ENCODE peak calls at places on chromosome 6, in ten cellular contexts. One of them, this sample, is unnamed.

GRCh38 chr6:50187212-50188055 is 137.7 kb upstream of the DEFB112 start:
- DNase-seq in nephron progenitor cell: no peak
- DNase-seq in ureter: no peak
- DNase-seq in neural crest cell: no peak
- DNase-seq in non-pigmented ciliary epithelial cell: no peak
- DNase-seq in anterior cingulate cortex: no peak
- DNase-seq in kidney glomerular epithelial cell: no peak
- DNase-seq in HFFc6: no peak
- DNase-seq in cardiac fibroblast: no peak
- DNase-seq in amniotic epithelial cell: no peak
- DNase-seq in this sample: no peak

GRCh38 chr6:35429463-35429862 is 22.7 kb upstream of the FANCE start:
- DNase-seq in nephron progenitor cell: no peak
- DNase-seq in ureter: no peak
- DNase-seq in neural crest cell: no peak
- DNase-seq in non-pigmented ciliary epithelial cell: no peak
- DNase-seq in anterior cingulate cortex: no peak
- DNase-seq in kidney glomerular epithelial cell: no peak
- DNase-seq in HFFc6: no peak
- DNase-seq in cardiac fibroblast: no peak
- DNase-seq in amniotic epithelial cell: no peak
- DNase-seq in this sample: no peak

GRCh38 chr6:149122850-149123821 is 194.4 kb upstream of the TAB2 start:
- DNase-seq in nephron progenitor cell: no peak
- DNase-seq in ureter: no peak
- DNase-seq in neural crest cell: no peak
- DNase-seq in non-pigmented ciliary epithelial cell: no peak
- DNase-seq in anterior cingulate cortex: no peak
- DNase-seq in kidney glomerular epithelial cell: no peak
- DNase-seq in HFFc6: no peak
- DNase-seq in cardiac fibroblast: no peak
- DNase-seq in amniotic epithelial cell: no peak
- DNase-seq in this sample: no peak

GRCh38 chr6:154605207-154605877 is 94.9 kb upstream of the CNKSR3 start:
- DNase-seq in nephron progenitor cell: no peak
- DNase-seq in ureter: no peak
- DNase-seq in neural crest cell: no peak
- DNase-seq in non-pigmented ciliary epithelial cell: no peak
- DNase-seq in anterior cingulate cortex: no peak
- DNase-seq in kidney glomerular epithelial cell: no peak
- DNase-seq in HFFc6: no peak
- DNase-seq in cardiac fibroblast: no peak
- DNase-seq in amniotic epithelial cell: no peak
- DNase-seq in this sample: no peak

GRCh38 chr6:45116714-45117410 is 211.3 kb upstream of the RUNX2 start:
- DNase-seq in nephron progenitor cell: no peak
- DNase-seq in ureter: no peak
- DNase-seq in neural crest cell: no peak
- DNase-seq in non-pigmented ciliary epithelial cell: peak; percentile 83
- DNase-seq in anterior cingulate cortex: no peak
- DNase-seq in kidney glomerular epithelial cell: peak; percentile 10
- DNase-seq in HFFc6: peak; percentile 71
- DNase-seq in cardiac fibroblast: peak; percentile 67
- DNase-seq in amniotic epithelial cell: peak; percentile 92
- DNase-seq in this sample: no peak

GRCh38 chr6:78487401-78487800 is 379.9 kb upstream of the IRAK1BP1 start:
- DNase-seq in nephron progenitor cell: no peak
- DNase-seq in ureter: no peak
- DNase-seq in neural crest cell: no peak
- DNase-seq in non-pigmented ciliary epithelial cell: no peak
- DNase-seq in anterior cingulate cortex: no peak
- DNase-seq in kidney glomerular epithelial cell: peak; percentile 38
- DNase-seq in HFFc6: peak; percentile 14
- DNase-seq in cardiac fibroblast: no peak
- DNase-seq in amniotic epithelial cell: no peak
- DNase-seq in this sample: no peak

GRCh38 chr6:26104457-26105108 is 17.4 kb downstream of the HFE start:
- DNase-seq in nephron progenitor cell: no peak
- DNase-seq in ureter: no peak
- DNase-seq in neural crest cell: no peak
- DNase-seq in non-pigmented ciliary epithelial cell: no peak
- DNase-seq in anterior cingulate cortex: no peak
- DNase-seq in kidney glomerular epithelial cell: no peak
- DNase-seq in HFFc6: no peak
- DNase-seq in cardiac fibroblast: no peak
- DNase-seq in amniotic epithelial cell: no peak
- DNase-seq in this sample: no peak

GRCh38 chr6:163263196-163263595 is 151.3 kb upstream of the QKI start:
- DNase-seq in nephron progenitor cell: no peak
- DNase-seq in ureter: no peak
- DNase-seq in neural crest cell: no peak
- DNase-seq in non-pigmented ciliary epithelial cell: no peak
- DNase-seq in anterior cingulate cortex: peak; percentile 37
- DNase-seq in kidney glomerular epithelial cell: no peak
- DNase-seq in HFFc6: no peak
- DNase-seq in cardiac fibroblast: peak; percentile 54
- DNase-seq in amniotic epithelial cell: no peak
- DNase-seq in this sample: no peak

GRCh38 chr6:136752554-136752953 is 39.7 kb downstream of the MAP3K5 start:
- DNase-seq in nephron progenitor cell: peak; percentile 8
- DNase-seq in ureter: no peak
- DNase-seq in neural crest cell: no peak
- DNase-seq in non-pigmented ciliary epithelial cell: no peak
- DNase-seq in anterior cingulate cortex: no peak
- DNase-seq in kidney glomerular epithelial cell: no peak
- DNase-seq in HFFc6: no peak
- DNase-seq in cardiac fibroblast: no peak
- DNase-seq in amniotic epithelial cell: no peak
- DNase-seq in this sample: no peak

GRCh38 chr6:91288741-91289140 is 701.9 kb upstream of the MAP3K7 start:
- DNase-seq in nephron progenitor cell: no peak
- DNase-seq in ureter: no peak
- DNase-seq in neural crest cell: no peak
- DNase-seq in non-pigmented ciliary epithelial cell: no peak
- DNase-seq in anterior cingulate cortex: no peak
- DNase-seq in kidney glomerular epithelial cell: no peak
- DNase-seq in HFFc6: no peak
- DNase-seq in cardiac fibroblast: no peak
- DNase-seq in amniotic epithelial cell: no peak
- DNase-seq in this sample: no peak

GRCh38 chr6:31586013-31586412 is at the start of gene LST1:
- DNase-seq in nephron progenitor cell: no peak
- DNase-seq in ureter: no peak
- DNase-seq in neural crest cell: no peak
- DNase-seq in non-pigmented ciliary epithelial cell: no peak
- DNase-seq in anterior cingulate cortex: no peak
- DNase-seq in kidney glomerular epithelial cell: no peak
- DNase-seq in HFFc6: no peak
- DNase-seq in cardiac fibroblast: peak; percentile 42
- DNase-seq in amniotic epithelial cell: no peak
- DNase-seq in this sample: no peak

GRCh38 chr6:101803146-101803545 is 409.6 kb downstream of the GRIK2 start:
- DNase-seq in nephron progenitor cell: no peak
- DNase-seq in ureter: no peak
- DNase-seq in neural crest cell: no peak
- DNase-seq in non-pigmented ciliary epithelial cell: peak; percentile 43
- DNase-seq in anterior cingulate cortex: no peak
- DNase-seq in kidney glomerular epithelial cell: no peak
- DNase-seq in HFFc6: peak; percentile 28
- DNase-seq in cardiac fibroblast: no peak
- DNase-seq in amniotic epithelial cell: peak; percentile 32
- DNase-seq in this sample: no peak

GRCh38 chr6:692356-692851 is 535 bp downstream of the EXOC2 start:
- DNase-seq in nephron progenitor cell: peak; percentile 57
- DNase-seq in ureter: no peak
- DNase-seq in neural crest cell: peak; percentile 4
- DNase-seq in non-pigmented ciliary epithelial cell: no peak
- DNase-seq in anterior cingulate cortex: no peak
- DNase-seq in kidney glomerular epithelial cell: no peak
- DNase-seq in HFFc6: peak; percentile 30
- DNase-seq in cardiac fibroblast: peak; percentile 33
- DNase-seq in amniotic epithelial cell: peak; percentile 24
- DNase-seq in this sample: peak; percentile 81

GRCh38 chr6:130215526-130215925 is 7.2 kb downstream of the SAMD3 start:
- DNase-seq in nephron progenitor cell: no peak
- DNase-seq in ureter: no peak
- DNase-seq in neural crest cell: no peak
- DNase-seq in non-pigmented ciliary epithelial cell: no peak
- DNase-seq in anterior cingulate cortex: no peak
- DNase-seq in kidney glomerular epithelial cell: no peak
- DNase-seq in HFFc6: no peak
- DNase-seq in cardiac fibroblast: no peak
- DNase-seq in amniotic epithelial cell: no peak
- DNase-seq in this sample: no peak

GRCh38 chr6:13466304-13467215 is 20.8 kb downstream of the GFOD1 start:
- DNase-seq in nephron progenitor cell: no peak
- DNase-seq in ureter: no peak
- DNase-seq in neural crest cell: no peak
- DNase-seq in non-pigmented ciliary epithelial cell: no peak
- DNase-seq in anterior cingulate cortex: no peak
- DNase-seq in kidney glomerular epithelial cell: no peak
- DNase-seq in HFFc6: no peak
- DNase-seq in cardiac fibroblast: no peak
- DNase-seq in amniotic epithelial cell: no peak
- DNase-seq in this sample: no peak

GRCh38 chr6:44738652-44739141 is 351.2 kb downstream of the CDC5L start:
- DNase-seq in nephron progenitor cell: peak; percentile 17
- DNase-seq in ureter: no peak
- DNase-seq in neural crest cell: peak; percentile 12
- DNase-seq in non-pigmented ciliary epithelial cell: no peak
- DNase-seq in anterior cingulate cortex: no peak
- DNase-seq in kidney glomerular epithelial cell: peak; percentile 5
- DNase-seq in HFFc6: peak; percentile 6
- DNase-seq in cardiac fibroblast: peak; percentile 72
- DNase-seq in amniotic epithelial cell: peak; percentile 99
- DNase-seq in this sample: peak; percentile 58

GRCh38 chr6:90194371-90194841 is 102.2 kb downstream of the BACH2 start:
- DNase-seq in nephron progenitor cell: no peak
- DNase-seq in ureter: no peak
- DNase-seq in neural crest cell: no peak
- DNase-seq in non-pigmented ciliary epithelial cell: peak; percentile 72
- DNase-seq in anterior cingulate cortex: no peak
- DNase-seq in kidney glomerular epithelial cell: peak; percentile 7
- DNase-seq in HFFc6: peak; percentile 58
- DNase-seq in cardiac fibroblast: no peak
- DNase-seq in amniotic epithelial cell: peak; percentile 85
- DNase-seq in this sample: no peak

GRCh38 chr6:28816909-28817807 is 106.6 kb downstream of the TRIM27 start:
- DNase-seq in nephron progenitor cell: peak; percentile 45
- DNase-seq in ureter: no peak
- DNase-seq in neural crest cell: no peak
- DNase-seq in non-pigmented ciliary epithelial cell: peak; percentile 63
- DNase-seq in anterior cingulate cortex: no peak
- DNase-seq in kidney glomerular epithelial cell: peak; percentile 78
- DNase-seq in HFFc6: peak; percentile 95
- DNase-seq in cardiac fibroblast: peak; percentile 56
- DNase-seq in amniotic epithelial cell: peak; percentile 52
- DNase-seq in this sample: no peak

GRCh38 chr6:16752206-16752867 is 8.9 kb downstream of the ATXN1 start:
- DNase-seq in nephron progenitor cell: no peak
- DNase-seq in ureter: no peak
- DNase-seq in neural crest cell: no peak
- DNase-seq in non-pigmented ciliary epithelial cell: no peak
- DNase-seq in anterior cingulate cortex: no peak
- DNase-seq in kidney glomerular epithelial cell: peak; percentile 56
- DNase-seq in HFFc6: peak; percentile 85
- DNase-seq in cardiac fibroblast: peak; percentile 87
- DNase-seq in amniotic epithelial cell: peak; percentile 86
- DNase-seq in this sample: no peak

GRCh38 chr6:145224450-145224849 is 510.9 kb downstream of the EPM2A start:
- DNase-seq in nephron progenitor cell: no peak
- DNase-seq in ureter: no peak
- DNase-seq in neural crest cell: no peak
- DNase-seq in non-pigmented ciliary epithelial cell: no peak
- DNase-seq in anterior cingulate cortex: no peak
- DNase-seq in kidney glomerular epithelial cell: no peak
- DNase-seq in HFFc6: no peak
- DNase-seq in cardiac fibroblast: no peak
- DNase-seq in amniotic epithelial cell: no peak
- DNase-seq in this sample: no peak

This sample was measured in trophoblast cell.